ENCODE peak calls at places on chromosome 4, in seven cellular contexts. L, H, M, W, I, F and D are unnamed samples.

GRCh38 chr4:113869743-113870375 is 108.3 kb upstream of the CAMK2D start:
- DNase-seq in W (no peak), L (no peak), M (peak), H (peak), I (peak), F (no peak), D (no peak)

GRCh38 chr4:7806724-7807123 is 132.9 kb downstream of the AFAP1 start:
- DNase-seq in W (no peak), F (no peak), H (no peak), M (no peak), I (no peak), L (no peak), D (peak)

GRCh38 chr4:107599841-107600240 is 120.2 kb downstream of the PAPSS1 start:
- DNase-seq in M (no peak), I (no peak), W (no peak), L (no peak), F (no peak), H (no peak), D (no peak)

GRCh38 chr4:106495498-106495897 is 126.9 kb upstream of the GIMD1 start:
- DNase-seq in H (no peak), F (no peak), L (no peak), I (no peak), M (no peak), W (no peak), D (no peak)

GRCh38 chr4:6959261-6959660 is 49.6 kb downstream of the TBC1D14 start:
- DNase-seq in I (no peak), M (no peak), H (no peak), F (no peak), W (no peak), L (no peak), D (no peak)

GRCh38 chr4:11529625-11530201 is 101.0 kb upstream of the HS3ST1 start:
- DNase-seq in I (no peak), M (no peak), H (no peak), F (no peak), W (no peak), L (no peak), D (no peak)

GRCh38 chr4:136383126-136383525 is 1149.2 kb downstream of the PCDH18 start:
- DNase-seq in F (no peak), H (no peak), M (no peak), L (no peak), W (no peak), I (no peak), D (no peak)

GRCh38 chr4:46445689-46446339 is 55.9 kb upstream of the GABRA2 start:
- DNase-seq in H (no peak), W (no peak), L (no peak), I (no peak), M (no peak), F (no peak), D (no peak)

GRCh38 chr4:148649669-148650331 is 207.6 kb upstream of the NR3C2 start:
- DNase-seq in L (no peak), I (no peak), H (peak), M (no peak), W (no peak), F (no peak), D (peak)

GRCh38 chr4:56782019-56782418 is 39.5 kb downstream of the SPINK2 start:
- DNase-seq in W (no peak), I (no peak), L (no peak), H (no peak), M (no peak), F (no peak), D (no peak)

GRCh38 chr4:112585977-112586736 is 50.6 kb downstream of the ZGRF1 start:
- DNase-seq in M (no peak), F (no peak), W (peak), L (no peak), I (no peak), H (no peak), D (no peak)

GRCh38 chr4:76758290-76758882 is 139.6 kb downstream of the SOWAHB start:
- DNase-seq in W (peak), F (no peak), I (peak), M (no peak), H (peak), L (peak), D (peak)

GRCh38 chr4:48633657-48634056 is 143.6 kb downstream of the ZAR1 start:
- DNase-seq in I (no peak), F (no peak), H (no peak), W (no peak), L (no peak), M (no peak), D (peak)

GRCh38 chr4:101183658-101184373 is 163.5 kb downstream of the PPP3CA start:
- DNase-seq in L (no peak), H (no peak), W (no peak), F (no peak), M (no peak), I (no peak), D (no peak)